ENCODE peak calls at places on chromosome 10, in six cellular contexts. M is tibial artery; F is transverse colon; J is aorta; W is kidney; Z is CD8-positive, alpha-beta T cell. I is an unnamed sample. For H3K4me1, the result is how much of the 10 kb centered on the place peaks cover.

GRCh38 chr10:36455481-36456119 is 669.8 kb upstream of the ANKRD30A start:
- DNase-seq in J (no peak), M (no peak), F (no peak), Z (no peak), W (no peak), I (no peak)

GRCh38 chr10:44882146-44882720 is 28.9 kb upstream of the TMEM72 start:
- DNase-seq in W (no peak), J (no peak), F (no peak), M (peak), Z (no peak), I (no peak)

GRCh38 chr10:114021135-114021534 is 22.5 kb upstream of the ADRB1 start:
- DNase-seq in Z (no peak), J (no peak), F (no peak), W (no peak), M (no peak), I (no peak)

GRCh38 chr10:78542536-78542935 is 508.9 kb downstream of the RPS24 start:
- DNase-seq in Z (no peak), M (peak), F (no peak), W (no peak), J (no peak), I (no peak)

GRCh38 chr10:59448616-59449015 is 86.3 kb upstream of the FAM13C start:
- DNase-seq in W (no peak), Z (no peak), J (no peak), F (no peak), M (no peak), I (no peak)

GRCh38 chr10:120612756-120613155 is 155.7 kb downstream of the PLPP4 start:
- DNase-seq in F (no peak), W (no peak), Z (no peak), J (no peak), M (no peak), I (no peak)

GRCh38 chr10:66746711-66747110 is 179.1 kb upstream of the LRRTM3 start:
- DNase-seq in J (no peak), F (no peak), M (no peak), W (no peak), Z (no peak), I (no peak)

GRCh38 chr10:77715081-77715480 is 77.5 kb upstream of the KCNMA1 start:
- DNase-seq in W (no peak), F (no peak), J (no peak), Z (no peak), M (no peak), I (no peak)

GRCh38 chr10:110744767-110745166 is 100.6 kb downstream of the RBM20 start:
- DNase-seq in J (no peak), Z (no peak), W (no peak), F (no peak), M (no peak), I (no peak)
- H3K27ac ChIP-seq in J (no peak), Z (no peak), W (no peak), F (no peak), M (no peak), I (no peak)

GRCh38 chr10:15166325-15166724 is 2.2 kb downstream of the NMT2 start:
- DNase-seq in Z (no peak), M (no peak), F (no peak), W (no peak), J (no peak), I (no peak)
- H3K4me3 ChIP-seq in Z (no peak), M (no peak), F (no peak), W (no peak), J (no peak), I (no peak)

GRCh38 chr10:50403074-50403473 is 151.8 kb upstream of the ASAH2 start:
- DNase-seq in M (no peak), F (no peak), W (no peak), J (no peak), Z (no peak), I (no peak)
- H3K4me1 ChIP-seq in M (under half), F (under half), W (under half), J (under half), Z (under half), I (under half)

GRCh38 chr10:88456730-88457129 is 126.4 kb downstream of the RNLS start:
- DNase-seq in Z (no peak), M (no peak), W (no peak), J (no peak), F (no peak), I (no peak)
- H3K27ac ChIP-seq in Z (no peak), M (peak), W (no peak), J (no peak), F (peak), I (no peak)

GRCh38 chr10:23198610-23198939 is 6.5 kb downstream of the PTF1A start:
- DNase-seq in Z (no peak), M (no peak), W (no peak), F (no peak), J (no peak), I (no peak)

GRCh38 chr10:23198940-23199767 is 7.0 kb downstream of the PTF1A start:
- DNase-seq in Z (no peak), F (no peak), W (no peak), M (no peak), J (peak), I (no peak)

GRCh38 chr10:23200586-23200985 is 8.5 kb downstream of the PTF1A start:
- DNase-seq in J (no peak), Z (no peak), F (no peak), W (no peak), M (no peak), I (no peak)

GRCh38 chr10:23200997-23201652 is 9.0 kb downstream of the PTF1A start:
- DNase-seq in J (no peak), W (no peak), F (no peak), Z (no peak), M (no peak), I (no peak)

DNA sequence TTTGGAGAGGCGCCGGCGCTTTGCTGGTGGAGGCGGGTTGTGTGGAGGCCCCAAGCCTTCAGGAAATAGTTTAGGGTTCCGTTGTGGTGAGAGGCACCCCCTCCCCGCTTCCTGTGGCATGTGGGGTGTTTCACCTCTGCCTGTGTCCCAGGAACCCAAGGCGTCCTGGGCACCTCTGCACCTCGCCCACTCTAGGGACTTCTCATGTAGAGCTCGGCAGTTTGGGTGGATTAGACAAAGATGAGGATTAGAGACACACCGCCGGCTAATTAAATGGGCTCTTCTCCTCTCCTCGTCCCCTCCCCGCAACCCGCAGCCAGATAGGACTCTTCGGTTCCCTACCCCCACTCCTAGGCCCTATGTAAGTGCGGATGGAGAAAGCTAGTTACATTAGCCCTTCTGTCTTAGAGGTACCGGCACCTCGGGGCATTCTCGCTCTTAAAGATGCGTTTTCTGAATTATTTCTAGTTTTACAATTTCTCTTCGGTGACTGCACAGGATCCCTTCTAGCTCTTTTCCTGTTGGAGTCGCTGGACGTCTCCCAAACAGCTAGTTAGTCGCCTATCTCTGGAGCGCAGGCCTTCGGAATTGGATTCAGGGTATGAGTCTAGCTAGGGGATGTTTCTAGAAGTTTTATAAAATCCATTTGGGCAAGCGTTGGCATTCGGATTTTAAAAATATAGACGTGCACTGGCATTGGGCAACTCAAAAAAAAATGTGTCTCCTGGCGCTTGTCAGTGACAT is 7.8 kb downstream of the PTF1A start:
- DNase-seq in F (no peak), M (no peak), Z (no peak), J (peak), W (no peak), I (no peak)
- H3K4me3 ChIP-seq in F (no peak), M (no peak), Z (no peak), J (no peak), W (no peak), I (no peak)

GRCh38 chr10:80952436-80952835 is 414.7 kb downstream of the SH2D4B start:
- DNase-seq in F (no peak), W (no peak), M (no peak), J (no peak), Z (no peak), I (no peak)
- H3K4me1 ChIP-seq in F (under half), W (under half), M (under half), J (under half), Z (under half), I (under half)

GRCh38 chr10:13949844-13950542 is 363.2 kb downstream of the PRPF18 start:
- DNase-seq in F (no peak), J (no peak), Z (no peak), M (no peak), W (no peak), I (no peak)

GRCh38 chr10:13942030-13942429 is 355.3 kb downstream of the PRPF18 start:
- DNase-seq in J (no peak), Z (no peak), F (no peak), M (no peak), W (no peak), I (no peak)

GRCh38 chr10:13945760-13946460 is 359.1 kb downstream of the PRPF18 start:
- DNase-seq in F (no peak), M (no peak), J (no peak), W (peak), Z (no peak), I (no peak)

GRCh38 chr10:13943735-13944398 is 357.1 kb downstream of the PRPF18 start:
- DNase-seq in Z (no peak), J (no peak), M (no peak), W (no peak), F (no peak), I (no peak)

DNA sequence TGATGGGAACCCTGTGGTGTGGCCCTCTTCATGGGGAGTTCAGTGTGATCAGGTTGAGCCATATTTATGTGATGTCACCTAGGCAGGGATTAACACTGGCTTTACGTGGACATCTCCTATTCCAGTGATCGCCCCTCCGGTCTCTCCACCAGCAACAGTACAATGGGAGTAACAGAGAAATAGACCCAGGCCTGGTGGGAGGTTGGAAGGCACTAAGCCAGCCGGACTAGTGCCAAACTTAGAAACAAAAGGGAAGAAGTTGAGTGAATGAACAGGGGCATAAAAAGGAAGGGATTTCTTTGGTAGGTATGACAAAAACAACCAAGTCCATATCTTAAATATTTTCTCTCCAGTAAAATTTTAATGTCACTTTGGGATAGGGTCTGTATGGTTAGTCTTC is 358.1 kb downstream of the PRPF18 start:
- DNase-seq in M (no peak), J (no peak), Z (no peak), W (no peak), F (no peak), I (no peak)
- H3K27ac ChIP-seq in M (peak), J (no peak), Z (no peak), W (no peak), F (no peak), I (peak)

GRCh38 chr10:451021-451471 is 238.4 kb downstream of the DIP2C start:
- DNase-seq in J (no peak), M (no peak), F (peak), Z (peak), W (peak), I (no peak)
- H3K4me3 ChIP-seq in J (no peak), M (no peak), F (no peak), Z (peak), W (no peak), I (no peak)

I was measured in esophagus squamous epithelium.